ENCODE peak calls at places on chromosome 1, in five cellular contexts. One of them, this sample, is unnamed.

GRCh38 chr1:219092206-219092605 is 81.5 kb upstream of the LYPLAL1 start:
- DNase-seq in CD8-positive, alpha-beta T cell: no peak
- DNase-seq in MM.1S: no peak
- DNase-seq in cardiac muscle cell: no peak
- DNase-seq in pancreas: no peak
- DNase-seq in this sample: no peak

GRCh38 chr1:228646717-228647522 is 88.4 kb upstream of the RHOU start:
- DNase-seq in CD8-positive, alpha-beta T cell: no peak
- DNase-seq in MM.1S: peak; percentile 31
- DNase-seq in cardiac muscle cell: peak; percentile 62
- DNase-seq in pancreas: no peak
- DNase-seq in this sample: no peak

GRCh38 chr1:152018537-152018936 is 18.3 kb downstream of the S100A11 start:
- DNase-seq in CD8-positive, alpha-beta T cell: no peak
- DNase-seq in MM.1S: no peak
- DNase-seq in cardiac muscle cell: peak; percentile 25
- DNase-seq in pancreas: no peak
- DNase-seq in this sample: no peak

GRCh38 chr1:52059326-52059725 is 3.2 kb downstream of the BTF3L4 start:
- DNase-seq in CD8-positive, alpha-beta T cell: no peak
- DNase-seq in MM.1S: no peak
- DNase-seq in cardiac muscle cell: peak; percentile 70
- DNase-seq in pancreas: no peak
- DNase-seq in this sample: no peak

GRCh38 chr1:234862944-234863515 is 253.1 kb upstream of the IRF2BP2 start:
- DNase-seq in CD8-positive, alpha-beta T cell: no peak
- DNase-seq in MM.1S: no peak
- DNase-seq in cardiac muscle cell: peak; percentile 75
- DNase-seq in pancreas: peak; percentile 50
- DNase-seq in this sample: peak; percentile 56

GRCh38 chr1:206581571-206581981 is 30.7 kb downstream of the EIF2D start:
- DNase-seq in CD8-positive, alpha-beta T cell: peak; percentile 52
- DNase-seq in MM.1S: no peak
- DNase-seq in cardiac muscle cell: peak; percentile 38
- DNase-seq in pancreas: peak; percentile 50
- DNase-seq in this sample: no peak

GRCh38 chr1:29569971-29570634 is 333.8 kb downstream of the PTPRU start:
- DNase-seq in CD8-positive, alpha-beta T cell: no peak
- DNase-seq in MM.1S: no peak
- DNase-seq in cardiac muscle cell: no peak
- DNase-seq in pancreas: no peak
- DNase-seq in this sample: no peak

GRCh38 chr1:86993269-86993985 is 79.0 kb downstream of the HS2ST1 start:
- DNase-seq in CD8-positive, alpha-beta T cell: no peak
- DNase-seq in MM.1S: no peak
- DNase-seq in cardiac muscle cell: no peak
- DNase-seq in pancreas: no peak
- DNase-seq in this sample: no peak

GRCh38 chr1:189606047-189606446 is 871.6 kb downstream of the BRINP3 start:
- DNase-seq in CD8-positive, alpha-beta T cell: no peak
- DNase-seq in MM.1S: no peak
- DNase-seq in cardiac muscle cell: no peak
- DNase-seq in pancreas: no peak
- DNase-seq in this sample: no peak

GRCh38 chr1:94713472-94714141 is 106.5 kb upstream of the SLC44A3 start:
- DNase-seq in CD8-positive, alpha-beta T cell: no peak
- DNase-seq in MM.1S: no peak
- DNase-seq in cardiac muscle cell: peak; percentile 95
- DNase-seq in pancreas: peak; percentile 66
- DNase-seq in this sample: peak; percentile 17

DNA sequence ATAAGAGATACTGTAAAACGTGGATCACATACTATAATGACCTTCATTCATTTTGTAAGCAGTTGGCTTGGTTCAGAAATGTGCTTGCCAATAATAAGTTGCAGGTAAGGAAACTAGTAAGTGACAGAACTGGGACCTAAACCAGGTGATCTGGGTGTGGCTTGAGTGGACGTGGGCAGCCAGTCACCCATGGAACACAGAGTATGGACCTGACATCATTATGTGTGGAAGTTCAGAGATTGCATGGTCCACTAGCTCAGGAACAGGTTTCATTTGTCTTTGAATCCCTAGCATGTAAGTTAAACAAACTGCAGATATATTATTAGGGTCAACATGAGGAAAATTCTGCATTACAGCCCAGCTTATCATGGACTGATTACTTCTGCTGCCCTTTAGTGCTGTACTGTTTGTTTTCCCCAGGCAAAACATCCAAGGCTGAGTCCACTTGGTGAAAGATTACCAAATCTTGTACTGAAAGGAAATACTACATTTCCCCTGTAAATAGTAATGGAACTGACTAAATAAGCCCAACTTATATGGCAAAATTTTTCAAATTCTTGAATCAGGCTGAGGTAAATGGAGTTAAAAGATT is 327.3 kb upstream of the SGIP1 start:
- DNase-seq in CD8-positive, alpha-beta T cell: no peak
- DNase-seq in MM.1S: no peak
- DNase-seq in cardiac muscle cell: peak; percentile 19
- DNase-seq in pancreas: no peak
- DNase-seq in this sample: no peak
- H3K27ac ChIP-seq in CD8-positive, alpha-beta T cell: no peak overlapping the region
- H3K27ac ChIP-seq in MM.1S: no peak overlapping the region
- H3K27ac ChIP-seq in cardiac muscle cell: no peak overlapping the region
- H3K27ac ChIP-seq in pancreas: no peak overlapping the region
- H3K27ac ChIP-seq in this sample: no peak overlapping the region

DNA sequence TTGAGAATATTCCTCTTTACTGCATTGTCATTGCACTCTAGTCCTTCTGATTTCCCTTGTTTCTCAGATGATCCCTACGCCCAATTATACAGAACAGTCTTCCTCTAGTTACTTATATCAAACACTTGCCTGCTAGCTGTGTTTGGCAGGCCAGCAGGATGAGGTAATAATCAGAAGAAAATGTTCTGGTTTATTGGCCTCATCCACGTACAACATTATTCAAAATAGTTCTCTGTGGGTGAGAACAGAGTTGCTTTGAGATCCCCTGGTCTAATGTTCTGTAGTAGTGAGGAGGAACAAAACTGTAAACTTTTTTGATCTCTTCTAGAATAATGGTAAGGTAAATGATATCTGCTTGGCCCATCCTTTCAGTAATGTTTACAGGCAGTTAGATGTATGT is 22.3 kb upstream of the C1orf105 start:
- DNase-seq in CD8-positive, alpha-beta T cell: no peak
- DNase-seq in MM.1S: no peak
- DNase-seq in cardiac muscle cell: peak; percentile 57
- DNase-seq in pancreas: no peak
- DNase-seq in this sample: no peak
- H3K27ac ChIP-seq in CD8-positive, alpha-beta T cell: no peak overlapping the region
- H3K27ac ChIP-seq in MM.1S: no peak overlapping the region
- H3K27ac ChIP-seq in cardiac muscle cell: no peak overlapping the region
- H3K27ac ChIP-seq in pancreas: no peak overlapping the region
- H3K27ac ChIP-seq in this sample: peak overlapping the region; percentile 91

DNA sequence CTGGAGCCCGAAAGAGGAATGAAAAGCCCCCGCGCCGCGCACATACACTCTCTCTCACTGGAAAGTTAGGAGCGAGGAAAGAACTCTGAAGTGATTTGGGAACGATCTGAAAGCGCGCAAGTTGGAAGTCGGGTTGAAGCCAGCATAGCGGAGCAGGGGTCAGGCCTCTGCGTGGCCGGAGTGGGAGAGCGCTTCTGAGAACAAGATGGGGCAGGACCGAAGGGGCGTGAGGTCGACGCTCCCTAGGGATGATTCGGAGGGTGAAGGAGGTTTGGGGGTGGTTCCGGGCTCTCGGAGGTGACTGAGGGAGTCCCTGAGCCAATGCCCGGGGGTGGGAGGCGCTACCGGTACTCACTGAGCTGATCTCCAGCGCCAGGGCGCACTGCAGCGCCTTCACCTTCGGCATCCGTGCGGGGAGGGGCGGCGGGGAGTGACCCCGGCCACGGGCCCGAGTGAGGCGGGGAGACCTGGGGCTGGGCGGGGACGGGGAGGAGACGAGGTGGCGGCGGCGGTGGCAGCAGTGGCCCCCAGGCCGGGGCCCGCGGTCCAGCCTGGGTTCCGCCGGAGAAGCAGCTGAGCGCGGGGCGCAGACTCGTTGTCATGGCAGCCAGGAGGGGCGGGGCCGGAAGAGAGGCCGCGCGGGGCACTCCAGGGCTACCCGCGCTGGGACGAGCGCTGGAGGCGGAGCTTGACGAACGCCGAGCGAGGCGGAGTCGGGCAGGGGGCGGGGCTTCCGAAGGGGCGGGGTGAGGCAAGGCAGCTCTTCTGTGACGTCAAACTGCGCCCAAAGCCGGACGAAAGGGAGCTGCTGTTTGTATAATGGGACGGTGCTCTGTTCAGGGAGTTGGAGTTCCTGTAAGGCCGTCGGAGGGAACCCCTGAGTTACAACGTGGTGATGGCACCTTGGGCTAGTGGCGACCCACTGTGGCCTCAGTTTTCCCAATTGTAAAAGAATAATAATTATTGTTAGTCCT is at the start of gene SPATA6:
- DNase-seq in CD8-positive, alpha-beta T cell: peak; percentile 84
- DNase-seq in MM.1S: peak; percentile 95
- DNase-seq in cardiac muscle cell: peak; percentile 98
- DNase-seq in pancreas: peak; percentile 97
- DNase-seq in this sample: peak; percentile 93
- H3K27ac ChIP-seq in CD8-positive, alpha-beta T cell: peak within 1 kb of the TSS; percentile 57
- H3K27ac ChIP-seq in MM.1S: no peak within 1 kb of the TSS
- H3K27ac ChIP-seq in cardiac muscle cell: peak within 1 kb of the TSS; percentile 53
- H3K27ac ChIP-seq in pancreas: peak within 1 kb of the TSS; percentile 63
- H3K27ac ChIP-seq in this sample: peak within 1 kb of the TSS; percentile 91

DNA sequence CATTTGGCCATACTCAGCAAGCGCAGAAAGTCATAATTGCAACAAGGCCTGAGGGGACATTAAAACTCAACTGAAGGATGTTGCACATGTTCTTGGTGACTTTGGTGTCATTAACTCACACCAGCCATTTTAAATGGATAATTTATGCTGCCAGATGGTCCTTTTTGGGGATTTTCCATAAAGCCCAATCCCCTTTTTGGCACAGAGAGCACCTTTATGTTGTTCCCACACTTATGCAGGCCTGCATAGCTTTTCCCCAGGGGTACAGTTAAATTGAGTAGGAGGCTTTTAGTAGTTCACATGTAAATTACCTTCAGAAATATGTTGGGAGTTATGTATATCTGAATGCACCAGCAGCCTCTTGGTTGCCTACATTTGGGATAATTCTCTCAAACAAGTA is 279.6 kb downstream of the NFIA start:
- DNase-seq in CD8-positive, alpha-beta T cell: no peak
- DNase-seq in MM.1S: no peak
- DNase-seq in cardiac muscle cell: no peak
- DNase-seq in pancreas: no peak
- DNase-seq in this sample: no peak
- H3K27ac ChIP-seq in CD8-positive, alpha-beta T cell: no peak overlapping the region
- H3K27ac ChIP-seq in MM.1S: no peak overlapping the region
- H3K27ac ChIP-seq in cardiac muscle cell: peak overlapping the region; percentile 79
- H3K27ac ChIP-seq in pancreas: no peak overlapping the region
- H3K27ac ChIP-seq in this sample: no peak overlapping the region

GRCh38 chr1:17098440-17099317 is 20.6 kb downstream of the PADI2 start:
- DNase-seq in CD8-positive, alpha-beta T cell: no peak
- DNase-seq in MM.1S: no peak
- DNase-seq in cardiac muscle cell: peak; percentile 17
- DNase-seq in pancreas: peak; percentile 13
- DNase-seq in this sample: no peak
- H3K27ac ChIP-seq in CD8-positive, alpha-beta T cell: no peak overlapping the region
- H3K27ac ChIP-seq in MM.1S: no peak overlapping the region
- H3K27ac ChIP-seq in cardiac muscle cell: no peak overlapping the region
- H3K27ac ChIP-seq in pancreas: no peak overlapping the region
- H3K27ac ChIP-seq in this sample: peak overlapping the region; percentile 81

GRCh38 chr1:178034676-178035075 is 59.2 kb upstream of the RASAL2 start:
- DNase-seq in CD8-positive, alpha-beta T cell: no peak
- DNase-seq in MM.1S: no peak
- DNase-seq in cardiac muscle cell: no peak
- DNase-seq in pancreas: no peak
- DNase-seq in this sample: no peak

GRCh38 chr1:178036090-178036489 is 57.8 kb upstream of the RASAL2 start:
- DNase-seq in CD8-positive, alpha-beta T cell: no peak
- DNase-seq in MM.1S: no peak
- DNase-seq in cardiac muscle cell: no peak
- DNase-seq in pancreas: no peak
- DNase-seq in this sample: no peak

GRCh38 chr1:178038372-178038771 is 55.5 kb upstream of the RASAL2 start:
- DNase-seq in CD8-positive, alpha-beta T cell: no peak
- DNase-seq in MM.1S: peak; percentile 2
- DNase-seq in cardiac muscle cell: no peak
- DNase-seq in pancreas: no peak
- DNase-seq in this sample: no peak

GRCh38 chr1:178039826-178040380 is 54.0 kb upstream of the RASAL2 start:
- DNase-seq in CD8-positive, alpha-beta T cell: no peak
- DNase-seq in MM.1S: peak; percentile 4
- DNase-seq in cardiac muscle cell: no peak
- DNase-seq in pancreas: no peak
- DNase-seq in this sample: no peak

GRCh38 chr1:178037510-178038253 is 56.2 kb upstream of the RASAL2 start:
- DNase-seq in CD8-positive, alpha-beta T cell: no peak
- DNase-seq in MM.1S: peak; percentile 2
- DNase-seq in cardiac muscle cell: peak; percentile 93
- DNase-seq in pancreas: peak; percentile 83
- DNase-seq in this sample: no peak
- H3K27ac ChIP-seq in CD8-positive, alpha-beta T cell: no peak overlapping the region
- H3K27ac ChIP-seq in MM.1S: no peak overlapping the region
- H3K27ac ChIP-seq in cardiac muscle cell: no peak overlapping the region
- H3K27ac ChIP-seq in pancreas: peak overlapping the region; percentile 48
- H3K27ac ChIP-seq in this sample: peak overlapping the region; percentile 52

DNA sequence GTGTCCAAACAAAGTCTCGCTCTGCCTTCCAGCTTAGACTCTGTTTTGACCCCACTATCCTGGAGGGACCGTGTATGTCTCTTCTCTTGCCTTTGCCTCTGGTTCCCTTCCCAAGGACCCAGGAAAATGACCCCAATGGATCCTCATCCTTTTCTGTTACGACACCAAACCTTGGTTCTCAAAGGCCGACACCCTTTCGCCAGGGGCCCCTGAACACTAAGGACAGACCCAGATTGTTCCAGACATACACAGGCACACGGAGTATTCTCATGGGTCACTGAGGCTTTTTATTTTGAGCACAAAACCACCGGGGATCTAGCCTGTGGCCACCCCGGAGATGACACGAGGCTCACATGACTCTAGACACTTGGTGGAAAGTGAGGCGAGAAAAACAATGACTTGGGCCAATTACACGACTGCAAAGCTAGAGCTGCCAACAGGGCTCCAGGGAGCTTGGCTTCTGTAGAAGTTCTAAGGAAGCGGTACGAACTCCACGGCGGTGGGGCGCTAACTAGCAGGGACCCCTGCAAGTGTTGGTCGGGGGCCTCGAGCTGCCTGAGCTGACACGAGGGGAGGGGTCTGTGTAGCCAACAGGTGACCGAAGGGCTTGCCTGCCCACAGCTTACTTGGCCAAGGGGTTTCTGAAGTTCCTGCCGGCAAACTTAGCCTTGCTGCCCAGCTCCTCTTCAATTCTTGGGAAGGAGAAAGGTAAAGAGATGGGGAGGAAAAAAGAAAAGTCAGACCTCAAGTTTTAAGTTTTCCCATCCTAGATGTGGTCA is 17.6 kb downstream of the ENO1 start:
- DNase-seq in CD8-positive, alpha-beta T cell: no peak
- DNase-seq in MM.1S: no peak
- DNase-seq in cardiac muscle cell: no peak
- DNase-seq in pancreas: no peak
- DNase-seq in this sample: no peak
- H3K27ac ChIP-seq in CD8-positive, alpha-beta T cell: no peak overlapping the region
- H3K27ac ChIP-seq in MM.1S: no peak overlapping the region
- H3K27ac ChIP-seq in cardiac muscle cell: peak overlapping the region; percentile 91
- H3K27ac ChIP-seq in pancreas: no peak overlapping the region
- H3K27ac ChIP-seq in this sample: no peak overlapping the region

This sample was measured in caudate nucleus.